ENCODE peak calls at places on chromosomes 11 and 22, in five cellular contexts. K is CD8-positive, alpha-beta T cell; F is neural progenitor cell; R is lower lobe of right lung; Y is transverse colon. Q is an unnamed sample.

GRCh38 chr22:46272762-46273431 is 5.1 kb downstream of the TTC38 start:
- DNase-seq in K (no peak), F (no peak), R (no peak), Y (no peak), Q (no peak)

GRCh38 chr11:104462346-104462745 is 298.4 kb upstream of the PDGFD start:
- DNase-seq in K (no peak), F (no peak), R (no peak), Y (no peak), Q (no peak)

GRCh38 chr11:95057959-95058358 is 8.7 kb downstream of the KDM4F start:
- DNase-seq in K (no peak), F (no peak), R (no peak), Y (no peak), Q (no peak)

GRCh38 chr11:17651681-17652080 is 67.7 kb upstream of the MYOD1 start:
- DNase-seq in K (no peak), F (no peak), R (no peak), Y (no peak), Q (no peak)

GRCh38 chr22:19336133-19337075 is 44.9 kb upstream of the CLTCL1 start:
- DNase-seq in K (no peak), F (no peak), R (no peak), Y (peak), Q (no peak)

GRCh38 chr22:40310081-40310770 is 36.1 kb upstream of the ADSL start:
- DNase-seq in K (no peak), F (no peak), R (no peak), Y (peak), Q (no peak)

GRCh38 chr11:44625759-44626523 is 60.5 kb downstream of the CD82 start:
- DNase-seq in K (no peak), F (no peak), R (no peak), Y (peak), Q (no peak)

GRCh38 chr11:107221743-107222142 is 203.5 kb upstream of the GUCY1A2 start:
- DNase-seq in K (no peak), F (no peak), R (no peak), Y (no peak), Q (no peak)

GRCh38 chr11:44312876-44313275 is 2.9 kb upstream of the ALX4 start:
- DNase-seq in K (no peak), F (no peak), R (no peak), Y (no peak), Q (no peak)

GRCh38 chr22:31039393-31039792 is 41.7 kb upstream of the SMTN start:
- DNase-seq in K (no peak), F (no peak), R (no peak), Y (peak), Q (no peak)

GRCh38 chr22:18966748-18967147 is 30.7 kb upstream of the PRODH start:
- DNase-seq in K (no peak), F (no peak), R (peak), Y (no peak), Q (no peak)

GRCh38 chr11:61460474-61460881 is 30.6 kb downstream of the SDHAF2 start:
- DNase-seq in K (no peak), F (no peak), R (no peak), Y (no peak), Q (no peak)

GRCh38 chr11:132858203-132858602 is 674.1 kb downstream of the OPCML start:
- DNase-seq in K (no peak), F (peak), R (no peak), Y (no peak), Q (no peak)

GRCh38 chr11:125164422-125165110 is at the start of gene PKNOX2:
- DNase-seq in K (peak), F (peak), R (peak), Y (peak), Q (peak)

GRCh38 chr11:97893612-97894011 is 1127.1 kb upstream of the CNTN5 start:
- DNase-seq in K (no peak), F (no peak), R (no peak), Y (no peak), Q (no peak)

GRCh38 chr22:19291218-19291579 is 320 bp downstream of the CLTCL1 start:
- DNase-seq in K (peak), F (peak), R (peak), Y (peak), Q (peak)

GRCh38 chr11:107276057-107276456 is 181.6 kb downstream of the CWF19L2 start:
- DNase-seq in K (no peak), F (no peak), R (no peak), Y (no peak), Q (no peak)

GRCh38 chr11:64084962-64085710 is 49.4 kb downstream of the FLRT1 start:
- DNase-seq in K (no peak), F (no peak), R (no peak), Y (peak), Q (peak)

GRCh38 chr11:126547161-126547560 is 191.7 kb downstream of the ST3GAL4 start:
- DNase-seq in K (no peak), F (no peak), R (no peak), Y (no peak), Q (no peak)

GRCh38 chr22:31486951-31487350 is 2.7 kb downstream of the EIF4ENIF1 start:
- DNase-seq in K (no peak), F (no peak), R (no peak), Y (no peak), Q (no peak)

GRCh38 chr22:17884951-17885350 is 110.7 kb upstream of the BID start:
- DNase-seq in K (no peak), F (no peak), R (no peak), Y (no peak), Q (no peak)

GRCh38 chr22:43127166-43127908 is 15.9 kb downstream of the MCAT start:
- DNase-seq in K (no peak), F (no peak), R (no peak), Y (peak), Q (no peak)

GRCh38 chr11:5665051-5665450 is 19.8 kb downstream of the TRIM5 start:
- DNase-seq in K (no peak), F (no peak), R (no peak), Y (no peak), Q (no peak)

GRCh38 chr11:129996113-129996870 is 6.3 kb downstream of the PRDM10 start:
- DNase-seq in K (no peak), F (no peak), R (no peak), Y (no peak), Q (no peak)

GRCh38 chr22:44403930-44404329 is 91.2 kb upstream of the SHISAL1 start:
- DNase-seq in K (no peak), F (no peak), R (no peak), Y (no peak), Q (no peak)

GRCh38 chr22:22896601-22897000 is 9.0 kb downstream of the IGLL5 start:
- DNase-seq in K (no peak), F (no peak), R (no peak), Y (no peak), Q (no peak)

GRCh38 chr11:28606930-28607329 is 498.7 kb downstream of the METTL15 start:
- DNase-seq in K (no peak), F (no peak), R (no peak), Y (no peak), Q (no peak)

GRCh38 chr11:76132268-76132667 is 74.0 kb downstream of the WNT11 start:
- DNase-seq in K (no peak), F (no peak), R (no peak), Y (no peak), Q (no peak)

GRCh38 chr11:116725434-116726221 is 47.2 kb downstream of the BUD13 start:
- DNase-seq in K (no peak), F (peak), R (no peak), Y (no peak), Q (no peak)

GRCh38 chr22:35431483-35432205 is 31.7 kb downstream of the MCM5 start:
- DNase-seq in K (no peak), F (no peak), R (no peak), Y (no peak), Q (no peak)

GRCh38 chr11:5684627-5685362 is at the start of gene TRIM5:
- DNase-seq in K (peak), F (peak), R (peak), Y (peak), Q (peak)

GRCh38 chr22:50441428-50441993 is 33.3 kb downstream of the SBF1 start:
- DNase-seq in K (peak), F (no peak), R (peak), Y (no peak), Q (peak)

GRCh38 chr22:32444068-32444467 is 20.2 kb downstream of the BPIFC start:
- DNase-seq in K (no peak), F (peak), R (no peak), Y (peak), Q (no peak)

GRCh38 chr11:96147186-96147585 is 195.8 kb downstream of the MAML2 start:
- DNase-seq in K (no peak), F (no peak), R (no peak), Y (no peak), Q (no peak)

GRCh38 chr11:64566915-64567882 is 23.8 kb upstream of the SLC22A12 start:
- DNase-seq in K (no peak), F (peak), R (peak), Y (no peak), Q (peak)

GRCh38 chr22:45880091-45880651 is 96.8 kb downstream of the WNT7B start:
- DNase-seq in K (no peak), F (no peak), R (peak), Y (no peak), Q (peak)

GRCh38 chr11:75233688-75234295 is 6.8 kb upstream of the TPBGL start:
- DNase-seq in K (no peak), F (peak), R (no peak), Y (no peak), Q (no peak)

GRCh38 chr11:76885390-76886097 is 24.8 kb downstream of the ACER3 start:
- DNase-seq in K (no peak), F (no peak), R (no peak), Y (no peak), Q (peak)

GRCh38 chr22:46107089-46107664 is 43.1 kb upstream of the PPARA start:
- DNase-seq in K (no peak), F (no peak), R (peak), Y (peak), Q (peak)

DNA sequence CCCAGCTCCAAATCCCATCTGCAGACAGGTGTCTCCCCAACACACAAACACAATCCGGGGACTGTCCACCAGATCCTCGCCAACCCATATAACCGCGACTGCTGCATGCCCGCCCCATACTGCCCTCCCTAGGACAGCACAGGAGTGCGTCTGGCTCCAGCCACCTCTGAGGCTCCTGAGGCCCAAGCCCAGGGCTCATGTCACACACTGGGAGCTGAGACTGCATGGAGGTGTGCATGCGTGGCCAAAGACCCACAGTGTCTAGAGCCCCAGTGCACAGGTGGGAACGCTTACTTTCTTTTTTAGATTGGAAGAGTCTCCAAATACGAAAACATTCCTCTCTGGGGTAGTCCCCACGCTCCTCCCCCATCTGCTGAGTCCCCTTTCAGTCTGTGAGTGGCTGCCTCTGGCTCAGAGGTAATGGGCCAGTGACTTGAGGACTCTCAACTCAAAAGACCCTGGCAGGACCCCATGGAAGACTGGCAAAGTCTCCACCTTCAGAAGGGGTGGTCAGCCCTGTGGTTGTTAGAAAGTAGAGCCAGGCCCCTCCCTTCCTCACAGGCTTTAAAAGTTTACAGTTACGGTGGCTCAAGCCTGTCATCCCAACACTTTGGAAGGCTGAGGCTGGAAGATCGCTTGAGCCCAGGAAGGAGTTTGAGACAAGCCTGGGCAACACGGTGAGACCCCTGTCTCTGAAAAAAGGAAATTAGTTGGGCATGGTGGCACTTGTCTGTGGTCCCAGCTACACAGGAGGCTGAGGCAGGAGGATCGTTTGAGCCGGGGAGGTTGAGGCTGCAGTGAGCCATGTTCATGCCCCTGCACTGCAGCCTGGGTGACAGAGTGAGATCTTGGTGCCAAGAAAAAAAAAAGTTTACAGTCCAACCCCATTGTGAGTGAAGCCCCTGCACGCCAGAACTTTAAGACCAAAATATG is 2.3 kb downstream of the CBX7 start:
- DNase-seq in K (no peak), F (peak), R (no peak), Y (no peak), Q (no peak)
- H3K4me3 ChIP-seq in K (no peak), F (no peak), R (peak), Y (peak), Q (no peak)

GRCh38 chr11:68750197-68750987 is 928 bp downstream of the TESMIN start:
- DNase-seq in K (peak), F (peak), R (peak), Y (peak), Q (no peak)
- H3K4me3 ChIP-seq in K (no peak), F (peak), R (no peak), Y (peak), Q (no peak)

DNA sequence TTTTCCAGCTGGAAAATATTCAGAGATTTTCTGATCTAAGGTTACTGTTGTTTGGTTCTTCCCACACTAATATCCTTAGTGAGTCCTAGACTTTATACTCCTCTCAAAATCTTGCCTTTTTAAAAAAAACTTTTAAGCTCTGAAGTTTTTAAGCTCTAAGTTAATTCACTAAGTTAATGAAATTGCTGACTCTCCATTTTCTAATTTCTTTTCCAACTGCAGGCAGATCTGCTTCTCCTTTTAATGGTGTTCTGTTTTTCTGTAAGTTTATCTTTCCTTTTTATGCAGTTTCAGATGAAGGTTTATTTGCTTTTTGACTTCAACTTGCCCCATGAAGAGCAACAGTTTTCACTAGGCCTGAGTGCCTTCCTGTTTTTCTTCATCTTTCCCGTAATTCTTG is 125.8 kb upstream of the ARHGAP42 start:
- DNase-seq in K (no peak), F (no peak), R (no peak), Y (no peak), Q (no peak)
- H3K4me3 ChIP-seq in K (no peak), F (no peak), R (no peak), Y (no peak), Q (no peak)

DNA sequence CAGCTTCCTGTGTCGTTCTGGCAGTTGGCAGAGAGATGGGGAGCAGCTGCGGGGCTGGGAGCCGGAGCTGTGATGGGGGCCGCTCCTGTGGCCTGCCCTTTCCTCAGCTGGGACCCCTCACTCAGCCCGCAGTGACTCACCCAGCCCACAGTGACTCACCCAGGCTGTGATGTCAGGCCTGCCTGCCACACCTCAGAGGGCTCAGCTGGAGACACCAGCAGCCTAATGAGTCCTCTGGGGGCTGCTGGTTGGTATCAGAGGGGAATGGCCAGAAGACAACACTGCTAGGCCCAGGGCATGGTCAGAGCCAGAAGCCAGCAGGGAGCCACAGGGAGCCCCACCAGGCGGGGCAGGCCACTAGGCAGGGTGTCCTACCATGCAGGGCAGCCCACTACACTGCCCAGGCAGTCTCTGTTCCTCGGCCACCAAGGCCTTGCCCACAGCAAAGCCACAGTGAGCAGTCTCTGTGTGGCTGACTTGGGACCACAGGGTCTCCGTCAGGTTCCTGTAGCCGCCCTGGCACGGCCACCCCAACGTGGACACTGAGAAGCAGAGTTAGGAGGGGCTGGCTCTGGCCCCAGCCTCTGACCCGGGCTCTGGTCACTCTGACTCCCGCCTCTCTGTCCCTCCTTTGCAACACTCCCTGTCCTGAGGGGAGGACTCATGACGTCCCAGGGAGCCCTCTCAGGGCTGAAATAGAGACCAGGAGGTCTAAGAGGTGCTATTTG is 4.3 kb upstream of the FXYD2 start:
- DNase-seq in K (peak), F (no peak), R (peak), Y (peak), Q (peak)
- H3K4me3 ChIP-seq in K (no peak), F (no peak), R (no peak), Y (no peak), Q (no peak)

GRCh38 chr22:26597026-26597425 is 7.1 kb upstream of the TPST2 start:
- DNase-seq in K (peak), F (no peak), R (no peak), Y (no peak), Q (no peak)
- H3K4me3 ChIP-seq in K (peak), F (no peak), R (no peak), Y (no peak), Q (no peak)

GRCh38 chr11:22670803-22671202 is 4.4 kb downstream of the GAS2 start:
- DNase-seq in K (no peak), F (no peak), R (no peak), Y (no peak), Q (no peak)

GRCh38 chr11:22668005-22668796 is 1.8 kb downstream of the GAS2 start:
- DNase-seq in K (no peak), F (no peak), R (no peak), Y (no peak), Q (no peak)

GRCh38 chr11:22669368-22669767 is 3.0 kb downstream of the GAS2 start:
- DNase-seq in K (no peak), F (no peak), R (no peak), Y (no peak), Q (no peak)

GRCh38 chr11:22666320-22666699 is at the start of gene GAS2:
- DNase-seq in K (no peak), F (no peak), R (no peak), Y (no peak), Q (peak)

DNA sequence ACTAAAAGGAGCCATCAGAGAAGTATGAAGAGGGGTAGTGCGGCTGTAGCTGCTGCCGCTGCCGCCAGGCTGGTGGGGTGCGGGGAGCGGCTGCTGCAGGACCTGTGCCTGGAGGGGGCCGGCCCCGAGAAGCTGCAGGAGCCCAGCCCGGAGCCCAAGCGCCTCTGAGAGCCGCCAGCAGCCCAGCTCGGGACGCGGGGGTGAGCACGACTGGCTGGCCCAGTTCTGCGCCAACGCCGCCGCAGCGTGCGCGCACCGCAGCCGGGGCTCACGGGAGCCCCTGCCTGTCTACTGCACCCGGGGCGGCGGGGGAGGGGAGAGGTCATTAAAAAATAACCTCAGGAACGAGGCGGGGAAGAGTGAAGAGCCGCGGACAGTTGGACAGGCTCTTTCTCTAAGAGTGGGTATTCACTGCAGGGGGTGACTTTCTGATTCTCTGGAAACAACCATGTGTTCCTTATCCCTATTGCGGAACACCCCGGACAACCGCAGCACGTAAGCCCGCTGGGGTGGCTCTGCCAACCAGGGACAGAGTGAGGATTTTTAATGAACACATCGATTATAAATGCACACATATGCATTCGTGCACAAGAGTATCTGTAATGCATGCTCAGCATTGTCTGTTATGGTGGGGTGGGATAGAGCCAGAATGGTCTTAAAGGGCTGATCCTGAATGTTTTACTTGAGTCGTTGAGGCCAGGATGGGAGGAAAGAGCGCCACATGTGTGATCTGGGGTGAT is 459 bp downstream of the GAS2 start:
- DNase-seq in K (peak), F (peak), R (peak), Y (peak), Q (peak)
- H3K4me3 ChIP-seq in K (peak), F (peak), R (peak), Y (peak), Q (peak)

DNA sequence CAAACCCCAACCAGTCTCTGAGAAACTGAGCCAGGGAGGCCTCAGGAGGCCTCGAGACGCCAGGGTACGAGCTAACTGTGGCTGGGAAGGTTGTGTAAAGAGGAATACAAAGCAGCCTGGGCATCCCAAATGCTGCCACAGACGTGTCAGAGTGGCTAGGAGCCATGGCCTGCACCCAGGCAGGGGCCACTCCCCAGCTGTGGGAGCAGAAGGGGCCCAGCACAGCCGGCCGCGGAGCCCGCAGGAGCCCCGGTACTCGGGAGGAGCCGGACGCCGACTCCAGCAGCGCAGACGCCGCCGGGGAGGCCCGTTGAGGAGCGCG is 349.8 kb upstream of the B3GAT1 start:
- DNase-seq in K (no peak), F (no peak), R (no peak), Y (no peak), Q (no peak)
- H3K4me3 ChIP-seq in K (no peak), F (no peak), R (no peak), Y (no peak), Q (peak)

Q was measured in right cardiac atrium.